ENCODE peak calls at places on chromosomes 6 and 20, in six cellular contexts. E is pancreas, C is aorta, B is ovary, M is left ventricle myocardium inferior, T is breast epithelium. N is an unnamed sample. For H3K9me3 and H3K4me1, the result is how much of the 10 kb centered on the place peaks cover.

GRCh38 chr6:51025082-51025777 is 206.6 kb downstream of the TFAP2B start:
- DNase-seq in T (no peak), M (no peak), C (no peak), B (no peak), E (no peak), N (no peak)

GRCh38 chr6:28543671-28544131 is 18.0 kb downstream of the GPX5 start:
- DNase-seq in M (no peak), T (no peak), B (peak), C (no peak), E (no peak), N (peak)

GRCh38 chr6:164396071-164397047 is 913.0 kb downstream of the C6orf118 start:
- DNase-seq in B (no peak), M (no peak), E (no peak), C (no peak), T (no peak), N (no peak)

GRCh38 chr20:38805958-38806854 is 709 bp downstream of the PPP1R16B start:
- DNase-seq in T (no peak), C (peak), E (no peak), M (peak), B (no peak), N (peak)

GRCh38 chr6:119484598-119484997 is 135.0 kb upstream of the MAN1A1 start:
- DNase-seq in T (peak), C (no peak), M (no peak), E (no peak), B (no peak), N (no peak)

GRCh38 chr6:26044140-26045045 is 42.8 kb upstream of the HFE start:
- DNase-seq in T (no peak), E (peak), M (peak), B (peak), C (peak), N (peak)

GRCh38 chr6:55450007-55450406 is 122.7 kb downstream of the GFRAL start:
- DNase-seq in B (no peak), E (no peak), T (no peak), M (no peak), C (no peak), N (no peak)

GRCh38 chr6:21186479-21187055 is 407.0 kb upstream of the SOX4 start:
- DNase-seq in M (no peak), B (no peak), T (no peak), C (no peak), E (no peak), N (no peak)

GRCh38 chr6:109852713-109853112 is 125.4 kb upstream of the GPR6 start:
- DNase-seq in C (no peak), M (no peak), E (no peak), T (no peak), B (no peak), N (no peak)

GRCh38 chr6:4114123-4114522 is 21.3 kb downstream of the ECI2 start:
- DNase-seq in B (no peak), M (no peak), E (no peak), T (no peak), C (no peak), N (no peak)

GRCh38 chr6:33958208-33958862 is 154.5 kb upstream of the MLN start:
- DNase-seq in M (no peak), B (no peak), C (no peak), T (no peak), E (no peak), N (no peak)

GRCh38 chr6:150881911-150882481 is 16.5 kb downstream of the MTHFD1L start:
- DNase-seq in M (peak), E (no peak), T (peak), C (peak), B (peak), N (no peak)

GRCh38 chr6:47254906-47255305 is 54.8 kb downstream of the TNFRSF21 start:
- DNase-seq in M (no peak), B (no peak), E (no peak), C (no peak), T (no peak), N (no peak)

GRCh38 chr20:21632031-21632430 is 73.4 kb upstream of the PAX1 start:
- DNase-seq in T (no peak), M (no peak), B (no peak), C (no peak), E (no peak), N (no peak)

GRCh38 chr20:11271920-11272594 is 598.3 kb upstream of the JAG1 start:
- DNase-seq in T (no peak), C (no peak), M (no peak), E (no peak), B (no peak), N (no peak)

GRCh38 chr6:146543940-146544661 is 468 bp downstream of the RAB32 start:
- DNase-seq in M (peak), C (no peak), E (peak), T (peak), B (no peak), N (no peak)

GRCh38 chr6:71558974-71559373 is 270.4 kb downstream of the OGFRL1 start:
- DNase-seq in E (no peak), M (no peak), C (no peak), T (no peak), B (no peak), N (no peak)
- H3K9me3 ChIP-seq in E (under half), M (half or more), C (under half), T (under half), B (under half), N (under half)

GRCh38 chr6:15518057-15518456 is 144.8 kb downstream of the DTNBP1 start:
- DNase-seq in C (peak), M (no peak), E (no peak), B (no peak), T (no peak), N (no peak)
- H3K4me1 ChIP-seq in C (under half), M (half or more), E (under half), B (under half), T (under half), N (under half)

DNA sequence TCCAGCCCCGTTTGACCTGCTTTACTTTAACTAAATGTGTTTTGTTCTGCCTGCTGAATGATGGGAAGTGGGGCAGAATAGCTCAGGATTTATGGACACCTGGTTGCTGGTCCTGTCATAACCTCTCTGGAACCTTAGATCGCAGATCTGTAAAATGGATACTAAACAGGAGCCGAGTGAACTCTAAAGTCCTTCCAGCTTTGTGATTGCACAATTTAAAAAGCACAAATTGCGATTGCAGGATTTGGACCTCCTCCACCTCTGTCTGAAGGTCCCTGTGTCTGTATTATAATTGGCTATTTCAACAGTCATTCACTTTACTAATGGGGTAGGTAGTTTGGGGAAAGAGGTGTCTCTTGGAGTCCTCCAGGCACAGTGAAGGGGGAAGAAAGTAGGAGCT is 220.4 kb downstream of the LY86 start:
- DNase-seq in T (no peak), M (no peak), E (no peak), C (no peak), B (no peak), N (no peak)
- H3K4me3 ChIP-seq in T (no peak), M (no peak), E (no peak), C (no peak), B (no peak), N (no peak)

DNA sequence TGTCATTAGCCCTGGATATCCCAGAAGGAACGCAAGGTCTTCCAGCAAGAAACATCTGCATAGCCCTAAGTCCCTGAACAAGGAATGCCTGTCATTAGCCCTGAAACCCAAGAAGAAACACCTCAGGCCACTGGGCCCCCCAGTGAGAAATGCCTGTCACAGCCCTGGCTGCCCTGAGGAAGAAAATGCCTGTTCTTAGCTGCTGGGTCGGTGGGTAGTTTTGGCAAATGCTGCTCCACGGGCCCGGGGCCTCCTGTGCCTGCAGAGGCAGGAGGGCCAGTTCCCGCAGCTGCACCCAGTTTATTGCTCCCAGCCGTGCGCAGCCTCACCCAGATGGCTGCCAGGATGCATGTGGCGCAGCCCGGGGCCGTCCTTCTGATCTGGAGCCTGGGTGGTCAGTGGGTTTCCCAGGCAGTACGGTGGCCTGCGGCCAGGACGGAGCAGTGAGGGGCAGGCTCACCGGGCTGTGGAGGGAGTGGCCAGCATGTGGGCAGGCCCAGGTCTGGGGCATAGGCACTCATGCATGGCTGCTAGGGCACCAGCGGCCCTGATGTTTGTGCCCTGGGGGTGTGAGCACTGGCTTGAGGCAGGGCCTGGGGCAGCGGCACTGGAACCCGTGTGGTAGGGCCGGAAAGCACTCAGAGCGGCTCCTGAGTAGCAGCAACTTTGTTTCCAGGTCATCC is 219.0 kb downstream of the ERMARD start:
- DNase-seq in T (no peak), E (peak), B (peak), C (no peak), M (peak), N (no peak)
- H3K9me3 ChIP-seq in T (under half), E (under half), B (under half), C (under half), M (under half), N (under half)

DNA sequence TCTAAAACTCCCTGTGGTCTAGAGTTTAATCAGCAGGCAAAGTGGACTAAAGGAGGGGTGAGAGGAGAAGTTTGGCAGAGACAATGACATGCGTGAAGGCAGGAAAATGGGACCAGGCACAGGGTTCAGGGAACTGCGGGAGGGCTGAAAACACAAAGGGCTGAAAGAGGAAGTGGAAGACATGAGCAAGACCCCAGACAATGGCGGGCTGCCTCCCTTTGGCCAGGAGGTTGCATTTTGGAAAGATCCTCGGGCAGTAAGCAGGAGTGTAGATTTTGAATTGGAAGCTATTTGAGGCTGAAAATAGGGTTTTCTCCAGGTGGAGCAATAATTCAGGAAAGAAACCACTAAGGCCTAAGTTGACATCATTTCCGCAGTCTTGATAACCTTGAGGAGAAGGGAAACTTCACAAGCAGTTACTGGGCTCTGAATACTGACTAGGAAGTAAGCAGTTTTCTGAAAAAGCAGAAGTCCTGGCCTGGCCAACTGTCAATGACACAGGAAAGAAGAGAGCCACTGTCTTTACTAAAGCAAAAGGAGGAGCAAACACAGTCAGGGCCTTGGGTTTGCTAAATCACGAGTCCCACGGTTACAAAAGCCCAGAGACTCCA is 3.4 kb downstream of the LY86 start:
- DNase-seq in M (no peak), T (no peak), C (peak), B (no peak), E (no peak), N (no peak)
- H3K4me1 ChIP-seq in M (half or more), T (under half), C (under half), B (under half), E (under half), N (half or more)

GRCh38 chr6:57222684-57223077 is 574 bp upstream of the RAB23 start:
- DNase-seq in T (no peak), M (no peak), C (no peak), B (no peak), E (no peak), N (no peak)

GRCh38 chr6:57224769-57225515 is 2.8 kb upstream of the RAB23 start:
- DNase-seq in C (no peak), M (no peak), E (no peak), T (no peak), B (no peak), N (no peak)

GRCh38 chr6:57220083-57220703 is 1.9 kb downstream of the RAB23 start:
- DNase-seq in B (no peak), E (no peak), C (no peak), M (no peak), T (no peak), N (no peak)

GRCh38 chr6:57221936-57222683 is at the start of gene RAB23:
- DNase-seq in M (peak), C (peak), T (peak), E (peak), B (peak), N (peak)

GRCh38 chr6:57221191-57221935 is 744 bp downstream of the RAB23 start:
- DNase-seq in T (peak), M (peak), E (peak), B (peak), C (peak), N (peak)
- H3K4me3 ChIP-seq in T (peak), M (peak), E (peak), B (peak), C (peak), N (peak)

GRCh38 chr6:27290850-27291208 is 21.2 kb downstream of the POM121L2 start:
- DNase-seq in B (no peak), C (no peak), T (no peak), E (no peak), M (no peak), N (no peak)
- H3K9me3 ChIP-seq in B (under half), C (under half), T (under half), E (under half), M (under half), N (under half)

GRCh38 chr6:44081753-44082152 is 45.5 kb downstream of the MRPL14 start:
- DNase-seq in B (no peak), M (no peak), C (no peak), E (no peak), T (no peak), N (no peak)

GRCh38 chr6:44079672-44080071 is 47.6 kb downstream of the MRPL14 start:
- DNase-seq in E (no peak), C (peak), M (no peak), B (no peak), T (no peak), N (no peak)

GRCh38 chr6:44082872-44083321 is 44.4 kb downstream of the MRPL14 start:
- DNase-seq in M (peak), C (peak), B (no peak), E (no peak), T (no peak), N (no peak)

GRCh38 chr6:44078795-44079671 is 48.2 kb downstream of the MRPL14 start:
- DNase-seq in C (peak), E (peak), M (peak), B (peak), T (no peak), N (peak)

GRCh38 chr6:44080561-44081521 is 46.4 kb downstream of the MRPL14 start:
- DNase-seq in B (no peak), C (no peak), M (no peak), T (no peak), E (no peak), N (no peak)
- H3K4me1 ChIP-seq in B (under half), C (under half), M (under half), T (under half), E (under half), N (under half)

GRCh38 chr20:14333734-14334133 is 3.7 kb downstream of the FLRT3 start:
- DNase-seq in C (no peak), E (no peak), T (no peak), M (no peak), B (no peak), N (no peak)

GRCh38 chr20:14335122-14335521 is 2.3 kb downstream of the FLRT3 start:
- DNase-seq in C (no peak), T (no peak), B (no peak), M (no peak), E (no peak), N (no peak)

GRCh38 chr20:14336667-14337066 is 745 bp downstream of the FLRT3 start:
- DNase-seq in B (no peak), E (no peak), C (no peak), M (no peak), T (no peak), N (no peak)

GRCh38 chr20:14332796-14333345 is 4.5 kb downstream of the FLRT3 start:
- DNase-seq in M (no peak), E (no peak), B (no peak), C (no peak), T (no peak), N (no peak)

DNA sequence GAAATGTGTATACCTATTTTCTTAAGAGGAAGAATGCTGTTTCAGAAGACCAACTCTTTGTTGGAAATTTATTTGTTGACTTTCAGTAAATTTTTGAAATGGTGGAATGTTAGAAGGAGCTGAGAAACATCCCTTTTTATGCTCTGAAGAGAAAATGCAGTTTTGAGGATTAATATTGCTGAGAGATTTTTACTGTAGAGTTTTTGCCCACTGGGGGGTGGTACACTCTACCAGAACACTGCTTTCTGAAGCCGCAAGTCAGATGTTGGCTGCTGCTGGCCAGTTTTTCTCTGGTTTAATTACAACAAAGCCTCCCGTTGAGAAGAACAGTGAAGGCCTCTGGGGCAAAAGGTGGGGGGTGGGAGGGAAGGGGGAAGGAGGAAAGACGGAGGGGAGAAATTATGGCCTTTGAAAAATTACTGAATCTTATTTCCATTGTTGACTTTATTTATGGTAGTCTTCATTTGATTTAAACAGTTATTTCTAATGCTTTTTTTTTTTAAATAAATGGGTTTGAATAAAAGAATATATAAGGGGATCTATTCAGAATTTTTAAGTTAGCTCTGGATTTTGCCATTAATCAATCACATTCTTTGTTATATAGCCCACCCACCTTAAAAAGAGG is 3.0 kb downstream of the FLRT3 start:
- DNase-seq in M (no peak), B (peak), C (no peak), E (peak), T (peak), N (no peak)
- H3K4me3 ChIP-seq in M (no peak), B (no peak), C (no peak), E (no peak), T (no peak), N (no peak)

DNA sequence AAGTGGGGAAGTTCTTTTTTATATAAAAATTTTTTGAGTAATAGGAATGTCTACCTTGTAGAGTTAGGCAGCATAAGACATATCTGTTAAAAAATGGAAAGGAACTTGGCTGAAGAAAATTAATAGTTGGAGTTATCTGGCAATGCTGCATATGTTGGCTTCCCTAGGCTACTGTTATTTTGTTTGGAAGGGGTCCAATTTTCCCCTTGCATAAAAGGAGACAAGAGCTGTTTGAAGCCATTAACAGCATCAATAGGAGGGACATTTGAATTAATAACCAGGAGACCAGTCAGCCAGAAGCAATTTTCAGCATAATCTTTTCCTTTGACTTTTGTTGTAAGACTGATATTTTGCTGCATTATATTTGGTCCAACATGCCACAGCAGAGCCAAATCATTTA is 80.9 kb upstream of the TAB2 start:
- DNase-seq in C (no peak), M (no peak), B (no peak), T (no peak), E (no peak), N (no peak)
- H3K9me3 ChIP-seq in C (under half), M (under half), B (under half), T (under half), E (under half), N (under half)